ENCODE peak calls at places on chromosomes 4 and X, in nine cellular contexts. G is cardiac fibroblast, R is right atrium auricular region, X is tibial artery, Q is Panc1, B is GM12865, J is fibroblast of mammary gland, K is Karpas-422, P is neural progenitor cell. S is an unnamed sample.

GRCh38 chr4:112517067-112517588 is 1.1 kb upstream of the NEUROG2 start:
- DNase-seq in P (peak), K (peak), B (peak), Q (no peak), J (no peak), R (no peak), G (no peak), X (no peak), S (no peak)

GRCh38 chrX:40700640-40701342 is 34.6 kb downstream of the MED14 start:
- DNase-seq in J (no peak), K (peak), B (peak), G (no peak), Q (no peak), P (no peak), X (no peak), R (no peak), S (no peak)

GRCh38 chr4:3229964-3230363 is 19.0 kb upstream of the MSANTD1 start:
- DNase-seq in X (no peak), Q (no peak), J (no peak), G (no peak), B (no peak), P (no peak), R (no peak), K (no peak), S (no peak)

GRCh38 chrX:71540801-71541545 is 8.1 kb downstream of the OGT start:
- DNase-seq in P (no peak), R (no peak), Q (no peak), K (peak), G (no peak), X (no peak), J (no peak), B (peak), S (no peak)

GRCh38 chr4:113762061-113762850 is 718 bp upstream of the CAMK2D start:
- DNase-seq in B (peak), J (peak), G (peak), K (peak), Q (peak), P (peak), X (peak), R (peak), S (peak)

GRCh38 chrX:86348669-86349068 is 200.4 kb downstream of the DACH2 start:
- DNase-seq in P (peak), Q (no peak), B (no peak), G (no peak), J (no peak), K (peak), X (no peak), R (no peak), S (no peak)

GRCh38 chr4:140937866-140938265 is 181.7 kb upstream of the TBC1D9 start:
- DNase-seq in J (peak), P (no peak), X (no peak), R (no peak), K (no peak), G (peak), Q (no peak), B (no peak), S (peak)

GRCh38 chr4:168480991-168481588 is 798 bp upstream of the DDX60L start:
- DNase-seq in R (no peak), X (no peak), K (peak), P (no peak), J (peak), B (peak), Q (peak), G (peak), S (peak)

GRCh38 chr4:8315343-8316250 is 46.0 kb downstream of the HTRA3 start:
- DNase-seq in B (no peak), J (peak), K (no peak), R (peak), P (peak), X (peak), Q (no peak), G (peak), S (peak)

GRCh38 chrX:132017431-132018185 is 5.5 kb upstream of the STK26 start:
- DNase-seq in Q (no peak), P (no peak), R (no peak), K (no peak), X (no peak), J (no peak), B (no peak), G (no peak), S (no peak)

GRCh38 chr4:86432552-86433134 is 72.8 kb upstream of the MAPK10 start:
- DNase-seq in X (no peak), R (no peak), K (peak), B (no peak), P (peak), J (no peak), Q (no peak), G (no peak), S (no peak)

GRCh38 chr4:2284934-2285664 is 23.2 kb upstream of the MXD4 start:
- DNase-seq in R (no peak), J (peak), G (peak), P (no peak), B (no peak), Q (no peak), K (no peak), X (peak), S (peak)

GRCh38 chr4:138200236-138200590 is 41.9 kb downstream of the SLC7A11 start:
- DNase-seq in B (no peak), J (no peak), G (no peak), R (no peak), P (no peak), X (no peak), K (no peak), Q (no peak), S (no peak)

GRCh38 chrX:152823657-152824056 is 6.9 kb downstream of the CETN2 start:
- DNase-seq in X (no peak), R (no peak), P (no peak), B (no peak), Q (no peak), J (no peak), K (no peak), G (no peak), S (no peak)

DNA sequence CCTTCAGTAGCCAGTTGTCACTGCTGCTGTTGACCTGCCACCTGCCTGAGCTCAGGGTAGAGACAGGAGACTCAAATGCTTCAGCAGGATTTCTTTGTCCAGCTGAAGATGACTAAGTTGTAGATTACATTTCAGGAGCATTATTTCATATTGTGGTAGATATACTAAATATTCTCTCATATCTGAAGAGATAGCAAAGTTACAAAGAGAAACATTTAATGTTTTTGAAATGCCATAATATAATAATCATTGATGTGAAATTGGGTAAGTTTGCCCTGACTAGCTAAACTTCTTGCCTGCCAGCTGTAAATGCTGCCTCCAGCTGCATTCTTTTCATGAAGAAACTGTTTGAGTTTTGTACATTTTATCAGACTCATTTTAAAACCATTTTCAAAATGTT is 247.6 kb upstream of the CNKSR2 start:
- DNase-seq in Q (no peak), X (no peak), B (no peak), J (no peak), P (no peak), K (no peak), G (no peak), R (no peak), S (no peak)
- H3K4me3 ChIP-seq in Q (no peak), X (no peak), B (no peak), J (no peak), P (no peak), K (no peak), G (no peak), R (no peak), S (no peak)

GRCh38 chrX:118352566-118352965 is 6.7 kb downstream of the WDR44 start:
- DNase-seq in K (no peak), X (no peak), B (no peak), J (no peak), R (no peak), G (no peak), Q (no peak), P (no peak), S (no peak)

GRCh38 chrX:118348186-118348810 is 2.4 kb downstream of the WDR44 start:
- DNase-seq in R (no peak), J (no peak), P (no peak), K (no peak), B (no peak), G (no peak), Q (no peak), X (no peak), S (no peak)

GRCh38 chrX:118350715-118351114 is 4.8 kb downstream of the WDR44 start:
- DNase-seq in J (no peak), X (no peak), P (no peak), Q (no peak), G (no peak), R (no peak), K (no peak), B (peak), S (no peak)

GRCh38 chrX:118349188-118349587 is 3.3 kb downstream of the WDR44 start:
- DNase-seq in B (no peak), X (no peak), G (no peak), J (no peak), K (no peak), R (no peak), P (no peak), Q (no peak), S (no peak)

DNA sequence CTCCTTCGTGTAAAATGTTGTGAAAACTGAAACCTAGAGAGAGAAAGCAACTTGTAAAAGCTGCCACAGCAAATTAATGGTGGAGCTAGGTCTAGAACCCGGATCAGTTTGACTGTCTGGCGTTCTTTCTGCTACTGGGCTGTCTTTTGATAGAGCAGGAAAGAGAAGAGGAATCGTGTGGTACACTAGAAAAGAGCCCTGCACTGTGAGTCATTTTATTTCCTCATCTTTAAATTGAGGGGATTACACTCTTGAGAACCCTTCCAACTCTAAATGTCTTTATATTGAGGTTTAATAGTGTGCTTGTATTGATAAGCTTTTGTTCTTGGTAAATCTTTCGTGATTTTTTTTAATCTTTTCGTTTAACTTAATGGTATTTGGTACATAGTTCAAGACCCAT is 4.3 kb downstream of the WDR44 start:
- DNase-seq in P (no peak), G (peak), B (no peak), Q (no peak), R (no peak), X (no peak), J (peak), K (no peak), S (peak)
- H3K4me3 ChIP-seq in P (no peak), G (no peak), B (no peak), Q (no peak), R (no peak), X (no peak), J (no peak), K (no peak), S (no peak)

GRCh38 chr4:81031389-81032173 is 1.1 kb downstream of the BMP3 start:
- DNase-seq in R (no peak), P (peak), B (peak), X (no peak), G (no peak), J (no peak), K (no peak), Q (no peak), S (no peak)
- H3K4me3 ChIP-seq in R (peak), P (peak), B (peak), X (no peak), G (no peak), J (no peak), K (no peak), Q (peak), S (no peak)

GRCh38 chrX:44342866-44343265 is 606 bp downstream of the EFHC2 start:
- DNase-seq in Q (no peak), X (no peak), R (no peak), P (no peak), J (no peak), K (no peak), G (no peak), B (no peak), S (no peak)
- H3K4me3 ChIP-seq in Q (peak), X (no peak), R (peak), P (no peak), J (peak), K (no peak), G (no peak), B (no peak), S (no peak)

GRCh38 chr4:20552004-20552403 is 148.3 kb upstream of the PACRGL start:
- DNase-seq in X (no peak), J (no peak), R (no peak), K (no peak), B (no peak), G (no peak), Q (no peak), P (no peak), S (no peak)

DNA sequence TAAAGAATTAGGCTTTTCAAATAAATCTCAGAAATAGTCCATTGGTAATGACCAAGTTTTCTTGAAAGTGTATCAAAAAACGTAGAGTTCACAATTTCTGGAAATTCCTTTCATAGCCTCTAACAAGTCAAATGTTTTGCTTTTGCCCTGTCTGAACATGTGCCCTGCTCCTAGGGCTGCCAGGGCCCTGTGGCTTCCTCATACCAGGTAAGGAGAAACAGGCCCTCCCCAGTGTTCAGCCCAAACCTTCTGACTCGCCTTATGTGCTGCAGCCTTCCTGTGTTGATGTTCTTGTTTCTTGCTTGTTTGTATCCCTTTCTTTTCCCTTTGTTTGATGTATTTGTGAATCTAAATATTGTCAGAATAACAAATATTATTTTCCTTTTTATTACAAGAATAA is 146.1 kb upstream of the PACRGL start:
- DNase-seq in P (no peak), Q (no peak), B (no peak), X (no peak), J (no peak), K (no peak), R (no peak), G (no peak), S (no peak)
- H3K4me3 ChIP-seq in P (no peak), Q (no peak), B (no peak), X (no peak), J (no peak), K (no peak), R (no peak), G (no peak), S (no peak)

GRCh38 chr4:173531085-173531965 is 1.3 kb upstream of the HAND2 start:
- DNase-seq in G (no peak), J (no peak), R (no peak), B (no peak), P (peak), X (no peak), K (no peak), Q (no peak), S (no peak)

GRCh38 chr4:173528378-173529321 is 1.4 kb downstream of the HAND2 start:
- DNase-seq in Q (no peak), J (peak), R (no peak), P (peak), B (no peak), K (no peak), G (peak), X (peak), S (no peak)

GRCh38 chr4:173529505-173530325 is at the start of gene HAND2:
- DNase-seq in G (peak), J (peak), B (no peak), R (peak), X (peak), P (peak), Q (no peak), K (no peak), S (no peak)

GRCh38 chr4:173532725-173533511 is 2.9 kb upstream of the HAND2 start:
- DNase-seq in X (no peak), B (no peak), Q (no peak), G (no peak), R (no peak), P (no peak), K (no peak), J (no peak), S (no peak)

GRCh38 chr4:173530326-173531062 is 465 bp upstream of the HAND2 start:
- DNase-seq in R (no peak), P (peak), X (no peak), J (peak), Q (no peak), G (no peak), K (no peak), B (no peak), S (no peak)
- H3K4me3 ChIP-seq in R (peak), P (peak), X (peak), J (peak), Q (peak), G (peak), K (no peak), B (no peak), S (no peak)

DNA sequence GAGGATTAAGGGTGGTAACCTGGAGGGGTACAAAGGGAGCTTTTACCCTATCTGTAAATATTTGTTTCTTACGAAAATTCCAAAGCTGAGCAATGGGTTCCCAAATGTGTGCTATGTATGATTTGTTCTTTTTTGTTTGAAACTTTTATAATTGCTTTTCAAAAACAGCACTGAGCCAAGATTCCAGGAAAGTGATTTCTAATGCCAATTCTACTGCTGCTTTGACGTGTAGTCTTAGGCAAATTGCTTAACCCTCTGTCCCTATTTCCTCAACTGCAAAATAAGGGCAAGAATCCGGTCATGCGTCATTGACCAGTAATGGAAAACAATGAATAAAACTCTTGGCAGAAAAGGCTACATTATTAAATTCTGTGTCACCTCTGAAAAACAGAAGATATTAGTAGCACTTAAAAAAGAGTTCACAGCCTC is 454.7 kb downstream of the IL15 start:
- DNase-seq in B (no peak), R (no peak), X (peak), G (peak), K (no peak), Q (no peak), J (peak), P (no peak), S (peak)
- H3K4me3 ChIP-seq in B (no peak), R (no peak), X (no peak), G (peak), K (no peak), Q (no peak), J (no peak), P (no peak), S (no peak)

GRCh38 chr4:181443003-181443402 is 800.2 kb upstream of the TENM3 start:
- DNase-seq in J (no peak), R (no peak), P (no peak), B (peak), X (no peak), Q (no peak), G (no peak), K (no peak), S (no peak)
- H3K4me3 ChIP-seq in J (no peak), R (no peak), P (no peak), B (no peak), X (no peak), Q (no peak), G (no peak), K (no peak), S (no peak)

GRCh38 chr4:77437079-77437478 is 168.5 kb upstream of the CXCL13 start:
- DNase-seq in G (no peak), P (no peak), J (no peak), X (no peak), Q (no peak), K (no peak), R (no peak), B (no peak), S (no peak)

GRCh38 chr4:77433102-77433733 is 172.4 kb upstream of the CXCL13 start:
- DNase-seq in R (no peak), X (no peak), Q (peak), P (peak), J (peak), K (peak), B (peak), G (peak), S (peak)

GRCh38 chr4:77443941-77444340 is 161.7 kb upstream of the CXCL13 start:
- DNase-seq in R (no peak), G (peak), Q (no peak), X (no peak), P (no peak), J (peak), K (no peak), B (no peak), S (peak)

GRCh38 chr4:77434299-77435092 is 171.1 kb upstream of the CXCL13 start:
- DNase-seq in K (no peak), J (no peak), Q (no peak), P (no peak), B (no peak), G (no peak), R (no peak), X (peak), S (no peak)

DNA sequence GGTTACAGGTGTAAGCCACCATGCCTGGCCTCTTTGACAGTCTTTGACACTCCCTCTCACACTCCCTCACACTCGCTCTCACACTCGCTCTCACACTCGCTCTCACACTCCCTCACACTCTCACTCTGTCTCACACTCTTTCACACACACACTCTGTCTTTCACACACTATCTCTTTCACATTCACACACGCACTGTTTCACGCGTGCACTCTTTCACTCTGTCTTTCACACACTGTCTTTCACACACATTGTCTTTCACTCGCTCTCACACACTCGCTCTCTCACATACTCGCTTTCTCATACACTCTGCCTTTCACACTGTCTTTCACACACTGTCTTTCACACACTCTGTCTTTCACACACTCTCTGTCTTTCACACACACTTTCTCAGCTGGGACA is 167.1 kb upstream of the CXCL13 start:
- DNase-seq in Q (no peak), G (no peak), P (no peak), K (no peak), J (no peak), X (no peak), R (no peak), B (no peak), S (no peak)
- H3K4me3 ChIP-seq in Q (no peak), G (no peak), P (no peak), K (no peak), J (no peak), X (no peak), R (no peak), B (no peak), S (no peak)

GRCh38 chrX:97522307-97522706 is 638.6 kb downstream of the RPA4 start:
- DNase-seq in J (no peak), P (no peak), Q (no peak), X (no peak), R (no peak), K (no peak), G (no peak), B (no peak), S (no peak)

GRCh38 chrX:97527725-97528124 is 644.0 kb downstream of the RPA4 start:
- DNase-seq in K (peak), Q (no peak), J (no peak), R (no peak), B (no peak), X (no peak), G (no peak), P (no peak), S (no peak)

GRCh38 chrX:97525981-97526380 is 642.3 kb downstream of the RPA4 start:
- DNase-seq in J (no peak), Q (no peak), P (no peak), B (no peak), X (no peak), R (no peak), G (no peak), K (no peak), S (no peak)

GRCh38 chrX:97524997-97525396 is 641.3 kb downstream of the RPA4 start:
- DNase-seq in B (no peak), R (no peak), G (peak), J (no peak), K (no peak), P (peak), X (no peak), Q (no peak), S (no peak)

DNA sequence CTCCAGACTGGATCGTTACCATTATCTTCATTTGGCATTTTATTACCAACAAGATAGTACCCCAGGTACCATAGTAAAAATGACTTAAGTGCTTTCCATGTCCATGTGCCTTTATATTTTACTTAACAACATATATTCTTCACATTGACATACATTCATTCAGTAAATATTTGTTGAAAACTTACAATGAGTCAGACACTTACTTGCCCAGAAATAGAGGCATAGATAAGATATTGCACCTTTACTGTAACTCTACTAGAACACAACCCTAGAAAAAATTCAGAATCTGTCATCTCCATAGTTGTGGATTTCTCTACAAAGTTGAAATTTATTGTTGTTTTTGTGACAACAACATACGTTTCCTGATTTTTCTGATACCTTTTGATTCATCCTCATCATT is 640.6 kb downstream of the RPA4 start:
- DNase-seq in G (no peak), B (no peak), Q (no peak), P (no peak), R (no peak), J (no peak), K (no peak), X (no peak), S (no peak)
- H3K4me3 ChIP-seq in G (no peak), B (no peak), Q (no peak), P (no peak), R (no peak), J (no peak), K (peak), X (no peak), S (no peak)